ENCODE peak calls at places on chromosome 10, in four cellular contexts. One of them, this sample, is unnamed.

GRCh38 chr10:91768123-91768522 is 30.1 kb upstream of the TNKS2 start:
- DNase-seq in naive thymus-derived CD4-positive, alpha-beta T cell: no peak
- DNase-seq in OCI-LY7: no peak
- DNase-seq in dorsolateral prefrontal cortex: no peak
- DNase-seq in this sample: no peak

GRCh38 chr10:88841316-88842111 is 10.1 kb downstream of the ANKRD22 start:
- DNase-seq in naive thymus-derived CD4-positive, alpha-beta T cell: no peak
- DNase-seq in dorsolateral prefrontal cortex: no peak
- DNase-seq in OCI-LY7: no peak
- DNase-seq in this sample: no peak

GRCh38 chr10:128568041-128568440 is 441.8 kb upstream of the MKI67 start:
- DNase-seq in dorsolateral prefrontal cortex: no peak
- DNase-seq in OCI-LY7: no peak
- DNase-seq in naive thymus-derived CD4-positive, alpha-beta T cell: no peak
- DNase-seq in this sample: no peak

GRCh38 chr10:62811159-62811875 is 4.8 kb downstream of the EGR2 start:
- DNase-seq in dorsolateral prefrontal cortex: no peak
- DNase-seq in naive thymus-derived CD4-positive, alpha-beta T cell: no peak
- DNase-seq in OCI-LY7: no peak
- DNase-seq in this sample: peak; percentile 39

GRCh38 chr10:122140477-122140902 is 130.6 kb upstream of the BTBD16 start:
- DNase-seq in OCI-LY7: no peak
- DNase-seq in naive thymus-derived CD4-positive, alpha-beta T cell: no peak
- DNase-seq in dorsolateral prefrontal cortex: no peak
- DNase-seq in this sample: no peak

GRCh38 chr10:19817251-19818046 is 1.2 kb downstream of the PLXDC2 start:
- DNase-seq in dorsolateral prefrontal cortex: peak; percentile 46
- DNase-seq in naive thymus-derived CD4-positive, alpha-beta T cell: no peak
- DNase-seq in OCI-LY7: no peak
- DNase-seq in this sample: no peak

GRCh38 chr10:21912583-21912982 is 90.9 kb downstream of the DNAJC1 start:
- DNase-seq in OCI-LY7: no peak
- DNase-seq in naive thymus-derived CD4-positive, alpha-beta T cell: no peak
- DNase-seq in dorsolateral prefrontal cortex: no peak
- DNase-seq in this sample: no peak

GRCh38 chr10:46287846-46288480 is 1.2 kb downstream of the ANTXRL start:
- DNase-seq in naive thymus-derived CD4-positive, alpha-beta T cell: no peak
- DNase-seq in OCI-LY7: no peak
- DNase-seq in dorsolateral prefrontal cortex: peak; percentile 6
- DNase-seq in this sample: no peak

GRCh38 chr10:113666682-113667252 is 2.9 kb upstream of the NRAP start:
- DNase-seq in naive thymus-derived CD4-positive, alpha-beta T cell: no peak
- DNase-seq in dorsolateral prefrontal cortex: no peak
- DNase-seq in OCI-LY7: no peak
- DNase-seq in this sample: no peak

GRCh38 chr10:70771311-70772194 is 13.6 kb downstream of the TBATA start:
- DNase-seq in dorsolateral prefrontal cortex: no peak
- DNase-seq in naive thymus-derived CD4-positive, alpha-beta T cell: no peak
- DNase-seq in OCI-LY7: no peak
- DNase-seq in this sample: no peak

GRCh38 chr10:12299222-12299973 is 49.9 kb upstream of the CAMK1D start:
- DNase-seq in OCI-LY7: no peak
- DNase-seq in dorsolateral prefrontal cortex: no peak
- DNase-seq in naive thymus-derived CD4-positive, alpha-beta T cell: no peak
- DNase-seq in this sample: no peak

GRCh38 chr10:93576888-93577287 is 10.4 kb downstream of the FFAR4 start:
- DNase-seq in naive thymus-derived CD4-positive, alpha-beta T cell: no peak
- DNase-seq in dorsolateral prefrontal cortex: no peak
- DNase-seq in OCI-LY7: no peak
- DNase-seq in this sample: no peak

GRCh38 chr10:73159038-73159648 is 8.7 kb downstream of the ECD start:
- DNase-seq in OCI-LY7: peak; percentile 64
- DNase-seq in naive thymus-derived CD4-positive, alpha-beta T cell: peak; percentile 33
- DNase-seq in dorsolateral prefrontal cortex: no peak
- DNase-seq in this sample: peak; percentile 62

GRCh38 chr10:114163062-114163861 is 10.7 kb downstream of the CCDC186 start:
- DNase-seq in dorsolateral prefrontal cortex: no peak
- DNase-seq in naive thymus-derived CD4-positive, alpha-beta T cell: no peak
- DNase-seq in OCI-LY7: no peak
- DNase-seq in this sample: no peak

GRCh38 chr10:6053303-6053702 is 8.9 kb downstream of the IL2RA start:
- DNase-seq in dorsolateral prefrontal cortex: no peak
- DNase-seq in OCI-LY7: no peak
- DNase-seq in naive thymus-derived CD4-positive, alpha-beta T cell: no peak
- DNase-seq in this sample: no peak

GRCh38 chr10:20698837-20699236 is 198.3 kb downstream of the NEBL start:
- DNase-seq in dorsolateral prefrontal cortex: no peak
- DNase-seq in naive thymus-derived CD4-positive, alpha-beta T cell: no peak
- DNase-seq in OCI-LY7: no peak
- DNase-seq in this sample: no peak

GRCh38 chr10:26215534-26215922 is 1.0 kb upstream of the GAD2 start:
- DNase-seq in naive thymus-derived CD4-positive, alpha-beta T cell: no peak
- DNase-seq in dorsolateral prefrontal cortex: no peak
- DNase-seq in OCI-LY7: no peak
- DNase-seq in this sample: no peak

GRCh38 chr10:86872757-86873156 is 84.7 kb downstream of the MMRN2 start:
- DNase-seq in naive thymus-derived CD4-positive, alpha-beta T cell: no peak
- DNase-seq in OCI-LY7: no peak
- DNase-seq in dorsolateral prefrontal cortex: no peak
- DNase-seq in this sample: no peak

DNA sequence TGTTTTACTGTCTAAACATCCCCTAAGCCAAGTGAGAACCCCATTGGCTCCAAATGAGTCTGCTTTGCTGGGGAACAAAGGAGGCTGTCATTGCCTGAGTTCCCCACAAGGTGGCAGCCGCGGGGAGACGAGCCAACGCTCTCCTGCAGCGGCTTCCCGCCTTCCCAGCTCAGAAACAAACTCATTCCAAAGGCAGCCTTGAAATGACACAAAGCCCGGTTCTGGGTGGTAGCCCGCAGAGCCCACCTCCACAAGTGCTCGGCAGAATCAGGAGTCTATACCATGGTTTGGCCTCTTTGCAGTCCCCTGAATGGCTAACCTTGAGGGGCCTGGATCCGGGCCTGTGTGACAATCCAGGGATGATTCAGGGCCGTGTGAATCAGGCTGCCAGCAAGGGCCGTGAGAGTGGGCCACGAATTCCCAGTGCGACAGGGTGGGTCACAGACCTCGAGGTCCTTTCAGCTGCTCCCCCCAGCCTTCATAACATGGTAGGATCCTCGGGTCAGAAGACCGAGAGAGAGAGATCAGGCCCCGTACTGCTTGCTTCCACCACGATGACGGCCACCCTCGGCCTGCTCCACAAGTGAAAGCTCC is 79.7 kb downstream of the DLG5 start:
- DNase-seq in OCI-LY7: peak; percentile 43
- DNase-seq in naive thymus-derived CD4-positive, alpha-beta T cell: peak; percentile 31
- DNase-seq in dorsolateral prefrontal cortex: peak; percentile 61
- DNase-seq in this sample: peak; percentile 48
- H3K27ac ChIP-seq in OCI-LY7: no peak overlapping the region
- H3K27ac ChIP-seq in naive thymus-derived CD4-positive, alpha-beta T cell: no peak overlapping the region
- H3K27ac ChIP-seq in dorsolateral prefrontal cortex: peak overlapping the region; percentile 57
- H3K27ac ChIP-seq in this sample: no peak overlapping the region

GRCh38 chr10:30579554-30579953 is 50.0 kb downstream of the LYZL2 start:
- DNase-seq in dorsolateral prefrontal cortex: no peak
- DNase-seq in OCI-LY7: no peak
- DNase-seq in naive thymus-derived CD4-positive, alpha-beta T cell: no peak
- DNase-seq in this sample: no peak
- H3K27ac ChIP-seq in dorsolateral prefrontal cortex: no peak overlapping the region
- H3K27ac ChIP-seq in OCI-LY7: no peak overlapping the region
- H3K27ac ChIP-seq in naive thymus-derived CD4-positive, alpha-beta T cell: no peak overlapping the region
- H3K27ac ChIP-seq in this sample: no peak overlapping the region

GRCh38 chr10:89888647-89889046 is 187.3 kb downstream of the KIF20B start:
- DNase-seq in OCI-LY7: peak; percentile 35
- DNase-seq in dorsolateral prefrontal cortex: no peak
- DNase-seq in naive thymus-derived CD4-positive, alpha-beta T cell: no peak
- DNase-seq in this sample: no peak

GRCh38 chr10:89891006-89891405 is 189.6 kb downstream of the KIF20B start:
- DNase-seq in OCI-LY7: no peak
- DNase-seq in dorsolateral prefrontal cortex: no peak
- DNase-seq in naive thymus-derived CD4-positive, alpha-beta T cell: no peak
- DNase-seq in this sample: no peak

GRCh38 chr10:89887406-89887805 is 186.0 kb downstream of the KIF20B start:
- DNase-seq in naive thymus-derived CD4-positive, alpha-beta T cell: no peak
- DNase-seq in OCI-LY7: no peak
- DNase-seq in dorsolateral prefrontal cortex: no peak
- DNase-seq in this sample: no peak

GRCh38 chr10:89889610-89890009 is 188.2 kb downstream of the KIF20B start:
- DNase-seq in naive thymus-derived CD4-positive, alpha-beta T cell: no peak
- DNase-seq in dorsolateral prefrontal cortex: no peak
- DNase-seq in OCI-LY7: no peak
- DNase-seq in this sample: no peak

DNA sequence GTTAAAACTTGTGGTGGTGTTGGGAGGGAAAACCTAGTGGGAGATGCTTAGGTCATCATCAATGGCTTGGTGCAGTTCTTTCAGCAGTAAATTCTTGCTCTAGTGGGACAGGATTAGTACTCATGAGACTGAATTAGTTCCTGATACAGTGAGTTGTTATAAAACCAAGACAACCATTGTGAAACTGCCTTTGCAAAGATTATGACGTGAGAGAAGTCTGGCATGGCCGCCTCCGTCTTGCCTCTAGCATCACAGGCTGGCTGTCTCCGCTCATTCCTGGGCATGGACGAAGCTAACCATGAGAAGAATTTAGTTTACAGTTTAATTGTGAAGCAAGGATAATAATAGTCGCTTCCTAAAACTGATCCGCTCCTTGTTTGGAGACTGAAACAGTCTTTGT is 186.4 kb downstream of the KIF20B start:
- DNase-seq in naive thymus-derived CD4-positive, alpha-beta T cell: no peak
- DNase-seq in OCI-LY7: no peak
- DNase-seq in dorsolateral prefrontal cortex: no peak
- DNase-seq in this sample: no peak
- H3K27ac ChIP-seq in naive thymus-derived CD4-positive, alpha-beta T cell: no peak overlapping the region
- H3K27ac ChIP-seq in OCI-LY7: no peak overlapping the region
- H3K27ac ChIP-seq in dorsolateral prefrontal cortex: peak overlapping the region; percentile 27
- H3K27ac ChIP-seq in this sample: no peak overlapping the region

GRCh38 chr10:60957667-60958221 is 13.8 kb upstream of the RHOBTB1 start:
- DNase-seq in naive thymus-derived CD4-positive, alpha-beta T cell: no peak
- DNase-seq in OCI-LY7: no peak
- DNase-seq in dorsolateral prefrontal cortex: no peak
- DNase-seq in this sample: no peak

GRCh38 chr10:60955321-60955720 is 11.3 kb upstream of the RHOBTB1 start:
- DNase-seq in dorsolateral prefrontal cortex: no peak
- DNase-seq in naive thymus-derived CD4-positive, alpha-beta T cell: no peak
- DNase-seq in OCI-LY7: no peak
- DNase-seq in this sample: no peak

GRCh38 chr10:60954045-60954444 is 10.1 kb upstream of the RHOBTB1 start:
- DNase-seq in naive thymus-derived CD4-positive, alpha-beta T cell: no peak
- DNase-seq in dorsolateral prefrontal cortex: no peak
- DNase-seq in OCI-LY7: no peak
- DNase-seq in this sample: no peak

GRCh38 chr10:60953420-60953819 is 9.4 kb upstream of the RHOBTB1 start:
- DNase-seq in naive thymus-derived CD4-positive, alpha-beta T cell: no peak
- DNase-seq in dorsolateral prefrontal cortex: no peak
- DNase-seq in OCI-LY7: no peak
- DNase-seq in this sample: no peak

GRCh38 chr10:60955957-60956425 is 12.0 kb upstream of the RHOBTB1 start:
- DNase-seq in dorsolateral prefrontal cortex: no peak
- DNase-seq in OCI-LY7: no peak
- DNase-seq in naive thymus-derived CD4-positive, alpha-beta T cell: no peak
- DNase-seq in this sample: no peak
- H3K27ac ChIP-seq in dorsolateral prefrontal cortex: no peak overlapping the region
- H3K27ac ChIP-seq in OCI-LY7: no peak overlapping the region
- H3K27ac ChIP-seq in naive thymus-derived CD4-positive, alpha-beta T cell: no peak overlapping the region
- H3K27ac ChIP-seq in this sample: no peak overlapping the region

DNA sequence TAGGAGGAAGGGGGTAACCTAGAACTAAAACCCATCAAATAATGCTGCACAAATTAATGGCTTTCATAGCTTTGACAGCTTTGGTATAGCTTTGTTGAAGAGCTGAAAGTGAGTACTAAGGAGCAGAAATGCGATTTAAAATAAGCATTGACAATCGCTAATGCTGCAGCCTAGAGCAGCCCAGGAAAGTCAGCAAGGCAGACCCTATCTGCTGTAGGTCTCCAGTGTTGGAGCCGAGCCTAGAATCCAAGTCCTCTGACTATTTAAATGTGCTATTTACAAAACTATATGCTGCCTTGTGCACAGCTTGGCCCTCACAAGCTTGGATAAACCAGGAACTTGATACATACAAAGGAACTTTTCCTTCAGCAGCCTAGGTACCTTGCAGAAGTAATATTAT is 64.9 kb upstream of the ASAH2 start:
- DNase-seq in dorsolateral prefrontal cortex: no peak
- DNase-seq in naive thymus-derived CD4-positive, alpha-beta T cell: no peak
- DNase-seq in OCI-LY7: no peak
- DNase-seq in this sample: no peak
- H3K27ac ChIP-seq in dorsolateral prefrontal cortex: no peak overlapping the region
- H3K27ac ChIP-seq in naive thymus-derived CD4-positive, alpha-beta T cell: no peak overlapping the region
- H3K27ac ChIP-seq in OCI-LY7: no peak overlapping the region
- H3K27ac ChIP-seq in this sample: no peak overlapping the region